ENCODE peak calls at places on chromosomes 7 and 10, in four cellular contexts. One of them, this sample, is unnamed.
A peak's percentile ranks its signal among the peaks of the same experiment; 100 is the strongest.

GRCh38 chr7:157255201-157255606 is 81.6 kb upstream of the DNAJB6 start:
- DNase-seq in H1: no peak
- DNase-seq in HepG2: no peak
- DNase-seq in GM12878: no peak
- DNase-seq in this sample: no peak

GRCh38 chr10:55740110-55740509 is 620.9 kb downstream of the ZWINT start:
- DNase-seq in H1: no peak
- DNase-seq in GM12878: no peak
- DNase-seq in HepG2: no peak
- DNase-seq in this sample: no peak

GRCh38 chr10:125082881-125083575 is 77.3 kb downstream of the CTBP2 start:
- DNase-seq in H1: no peak
- DNase-seq in GM12878: no peak
- DNase-seq in HepG2: no peak
- DNase-seq in this sample: no peak

GRCh38 chr10:58384999-58385783 is at the start of gene TFAM:
- DNase-seq in GM12878: peak; percentile 66
- DNase-seq in H1: peak; percentile 96
- DNase-seq in HepG2: peak; percentile 88
- DNase-seq in this sample: peak; percentile 94

GRCh38 chr7:116041615-116042014 is 11.1 kb upstream of the TFEC start:
- DNase-seq in GM12878: peak; percentile 52
- DNase-seq in HepG2: no peak
- DNase-seq in H1: no peak
- DNase-seq in this sample: no peak

GRCh38 chr7:95725170-95725569 is 47.2 kb upstream of the DYNC1I1 start:
- DNase-seq in HepG2: no peak
- DNase-seq in H1: no peak
- DNase-seq in GM12878: no peak
- DNase-seq in this sample: no peak

GRCh38 chr10:127851661-127852205 is 41.0 kb downstream of the CLRN3 start:
- DNase-seq in GM12878: no peak
- DNase-seq in H1: no peak
- DNase-seq in HepG2: no peak
- DNase-seq in this sample: no peak

GRCh38 chr7:26369519-26370385 is 78.1 kb downstream of the SNX10 start:
- DNase-seq in H1: no peak
- DNase-seq in HepG2: peak; percentile 36
- DNase-seq in GM12878: no peak
- DNase-seq in this sample: peak; percentile 65

GRCh38 chr7:50981743-50982142 is 199.0 kb upstream of the GRB10 start:
- DNase-seq in HepG2: no peak
- DNase-seq in H1: no peak
- DNase-seq in GM12878: no peak
- DNase-seq in this sample: no peak

GRCh38 chr7:100722480-100723212 is 2.4 kb downstream of the EPO start:
- DNase-seq in H1: no peak
- DNase-seq in HepG2: no peak
- DNase-seq in GM12878: no peak
- DNase-seq in this sample: peak; percentile 14

GRCh38 chr10:28768227-28768626 is 90.9 kb downstream of the BAMBI start:
- DNase-seq in H1: peak; percentile 31
- DNase-seq in HepG2: no peak
- DNase-seq in GM12878: no peak
- DNase-seq in this sample: no peak

GRCh38 chr7:34107306-34107705 is 202.0 kb downstream of the BMPER start:
- DNase-seq in GM12878: no peak
- DNase-seq in HepG2: no peak
- DNase-seq in H1: no peak
- DNase-seq in this sample: no peak

GRCh38 chr10:43623351-43623750 is 17.1 kb downstream of the ZNF485 start:
- DNase-seq in H1: no peak
- DNase-seq in HepG2: no peak
- DNase-seq in GM12878: no peak
- DNase-seq in this sample: peak; percentile 16

GRCh38 chr7:26265061-26265460 is 26.6 kb upstream of the SNX10 start:
- DNase-seq in GM12878: no peak
- DNase-seq in H1: no peak
- DNase-seq in HepG2: no peak
- DNase-seq in this sample: no peak

GRCh38 chr10:71920540-71921318 is 43.5 kb upstream of the CHST3 start:
- DNase-seq in HepG2: no peak
- DNase-seq in GM12878: no peak
- DNase-seq in H1: no peak
- DNase-seq in this sample: no peak

GRCh38 chr10:114023198-114023597 is 20.5 kb upstream of the ADRB1 start:
- DNase-seq in HepG2: no peak
- DNase-seq in GM12878: no peak
- DNase-seq in H1: no peak
- DNase-seq in this sample: no peak

GRCh38 chr7:128236924-128237586 is 4.0 kb upstream of the LEP start:
- DNase-seq in HepG2: peak; percentile 56
- DNase-seq in GM12878: peak; percentile 28
- DNase-seq in H1: no peak
- DNase-seq in this sample: no peak

GRCh38 chr7:122315507-122316466 is 11.2 kb upstream of the FEZF1 start:
- DNase-seq in GM12878: no peak
- DNase-seq in H1: peak; percentile 60
- DNase-seq in HepG2: no peak
- DNase-seq in this sample: no peak

GRCh38 chr7:103856929-103857328 is 132.5 kb downstream of the RELN start:
- DNase-seq in GM12878: no peak
- DNase-seq in H1: no peak
- DNase-seq in HepG2: no peak
- DNase-seq in this sample: peak; percentile 9

GRCh38 chr7:124351950-124352349 is 319.1 kb upstream of the TMEM229A start:
- DNase-seq in H1: no peak
- DNase-seq in HepG2: no peak
- DNase-seq in GM12878: no peak
- DNase-seq in this sample: peak; percentile 14

GRCh38 chr10:108069096-108069495 is 904.6 kb upstream of the SORCS1 start:
- DNase-seq in HepG2: no peak
- DNase-seq in GM12878: no peak
- DNase-seq in H1: no peak
- DNase-seq in this sample: no peak

GRCh38 chr7:73537051-73537450 is 15.0 kb upstream of the BAZ1B start:
- DNase-seq in HepG2: no peak
- DNase-seq in GM12878: no peak
- DNase-seq in H1: no peak
- DNase-seq in this sample: no peak

GRCh38 chr7:92064414-92065029 is 69.8 kb downstream of the CYP51A1 start:
- DNase-seq in H1: no peak
- DNase-seq in GM12878: no peak
- DNase-seq in HepG2: no peak
- DNase-seq in this sample: no peak

GRCh38 chr10:75430000-75430763 is 1.2 kb upstream of the LRMDA start:
- DNase-seq in HepG2: peak; percentile 97
- DNase-seq in GM12878: no peak
- DNase-seq in H1: no peak
- DNase-seq in this sample: no peak

GRCh38 chr10:75432176-75432575 is 752 bp downstream of the LRMDA start:
- DNase-seq in GM12878: no peak
- DNase-seq in HepG2: peak; percentile 43
- DNase-seq in H1: no peak
- DNase-seq in this sample: no peak

GRCh38 chr10:75432763-75433162 is 1.3 kb downstream of the LRMDA start:
- DNase-seq in H1: no peak
- DNase-seq in HepG2: peak; percentile 59
- DNase-seq in GM12878: no peak
- DNase-seq in this sample: no peak

GRCh38 chr10:75433216-75433615 is 1.8 kb downstream of the LRMDA start:
- DNase-seq in GM12878: no peak
- DNase-seq in HepG2: no peak
- DNase-seq in H1: no peak
- DNase-seq in this sample: no peak

GRCh38 chr10:75431180-75432111 is at the start of gene LRMDA:
- DNase-seq in HepG2: peak; percentile 83
- DNase-seq in GM12878: no peak
- DNase-seq in H1: peak; percentile 61
- DNase-seq in this sample: peak; percentile 78
- TF ChIP-seq JUND in HepG2: no peak
- TF ChIP-seq JUND in GM12878: no peak
- TF ChIP-seq JUND in H1: no peak
- TF ChIP-seq JUND in this sample: no peak

DNA sequence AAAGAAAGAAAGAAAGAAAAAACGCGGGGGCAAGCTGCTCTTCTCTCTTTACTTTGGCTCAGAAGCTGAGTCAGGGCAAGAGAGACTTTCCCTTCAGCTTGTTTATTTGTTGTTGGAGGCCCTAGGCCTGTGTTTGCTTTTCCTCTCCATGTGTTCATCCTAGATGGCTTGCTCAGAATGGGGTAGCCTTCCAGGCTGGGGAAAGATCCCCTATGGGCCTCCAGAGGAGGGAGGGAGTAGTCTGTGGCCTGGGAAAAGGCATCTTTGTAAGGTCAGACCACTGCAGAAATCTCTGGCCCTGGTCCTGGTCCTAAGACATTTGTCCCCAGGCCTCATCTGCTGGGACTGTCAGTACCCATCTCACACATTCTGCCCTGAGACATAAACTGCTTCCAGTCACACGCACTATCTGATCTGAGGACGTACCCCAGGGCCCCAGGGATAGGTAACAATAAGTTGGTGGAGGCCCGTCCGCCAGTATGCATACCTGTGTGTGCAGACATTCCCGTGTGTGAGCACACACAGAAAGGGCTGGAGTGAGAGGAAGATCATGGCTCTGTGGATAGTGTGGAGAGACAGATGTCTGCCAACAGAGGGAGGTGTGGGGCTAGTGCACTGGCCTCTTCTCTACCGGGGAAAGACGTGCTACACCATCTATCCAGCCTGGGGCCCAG is 4.9 kb upstream of the SCD start:
- DNase-seq in GM12878: no peak
- DNase-seq in HepG2: peak; percentile 87
- DNase-seq in H1: peak; percentile 58
- DNase-seq in this sample: peak; percentile 73
- TF ChIP-seq TCF12 in GM12878: no peak
- TF ChIP-seq TCF12 in HepG2: no peak
- TF ChIP-seq TCF12 in H1: no peak
- TF ChIP-seq TCF12 in this sample: no peak

GRCh38 chr7:20030915-20031362 is 186.2 kb downstream of the MACC1 start:
- DNase-seq in H1: no peak
- DNase-seq in HepG2: no peak
- DNase-seq in GM12878: peak; percentile 50
- DNase-seq in this sample: no peak

GRCh38 chr7:20030417-20030816 is 186.8 kb downstream of the MACC1 start:
- DNase-seq in HepG2: no peak
- DNase-seq in H1: no peak
- DNase-seq in GM12878: peak; percentile 45
- DNase-seq in this sample: no peak

GRCh38 chr7:20035279-20035875 is 181.8 kb downstream of the MACC1 start:
- DNase-seq in H1: no peak
- DNase-seq in HepG2: no peak
- DNase-seq in GM12878: no peak
- DNase-seq in this sample: no peak

GRCh38 chr7:20033621-20034200 is 183.5 kb downstream of the MACC1 start:
- DNase-seq in H1: no peak
- DNase-seq in HepG2: no peak
- DNase-seq in GM12878: no peak
- DNase-seq in this sample: no peak
- TF ChIP-seq JUND in H1: no peak
- TF ChIP-seq JUND in HepG2: no peak
- TF ChIP-seq JUND in GM12878: no peak
- TF ChIP-seq JUND in this sample: peak; percentile 58

GRCh38 chr10:79058899-79059771 is 9.6 kb upstream of the ZMIZ1 start:
- DNase-seq in HepG2: peak; percentile 96
- DNase-seq in GM12878: no peak
- DNase-seq in H1: no peak
- DNase-seq in this sample: peak; percentile 9
- TF ChIP-seq TCF12 in HepG2: no peak
- TF ChIP-seq TCF12 in GM12878: no peak
- TF ChIP-seq TCF12 in H1: no peak
- TF ChIP-seq TCF12 in this sample: no peak

GRCh38 chr7:16027396-16027795 is 340.9 kb upstream of the MEOX2 start:
- DNase-seq in HepG2: no peak
- DNase-seq in H1: no peak
- DNase-seq in GM12878: no peak
- DNase-seq in this sample: no peak
- TF ChIP-seq JUND in HepG2: no peak
- TF ChIP-seq JUND in H1: no peak
- TF ChIP-seq JUND in GM12878: no peak
- TF ChIP-seq JUND in this sample: no peak

GRCh38 chr10:11108356-11108755 is 90.7 kb downstream of the CELF2 start:
- DNase-seq in GM12878: no peak
- DNase-seq in H1: no peak
- DNase-seq in HepG2: no peak
- DNase-seq in this sample: peak; percentile 22
- TF ChIP-seq TCF12 in GM12878: no peak
- TF ChIP-seq TCF12 in H1: no peak
- TF ChIP-seq TCF12 in HepG2: no peak
- TF ChIP-seq TCF12 in this sample: no peak

DNA sequence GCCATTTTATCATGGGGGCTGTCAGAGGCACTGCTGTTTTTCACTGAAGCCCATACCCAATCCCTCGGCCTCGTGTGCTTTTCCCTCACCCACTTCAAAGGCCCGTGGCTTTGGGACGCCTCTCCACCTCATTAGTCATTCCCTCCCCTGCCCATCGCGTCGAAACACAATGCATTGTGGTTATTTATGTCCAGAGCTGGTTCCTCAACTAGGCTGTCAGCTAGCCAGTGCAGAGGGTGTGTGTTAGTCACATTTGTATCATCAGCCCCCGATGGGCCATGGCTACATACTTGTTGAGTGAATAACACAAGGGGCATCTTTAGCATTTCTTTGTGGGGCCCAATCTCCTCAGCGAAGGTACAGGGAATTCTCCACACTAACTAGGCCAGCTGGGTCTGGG is 3.8 kb upstream of the CRCP start:
- DNase-seq in GM12878: no peak
- DNase-seq in HepG2: peak; percentile 48
- DNase-seq in H1: no peak
- DNase-seq in this sample: no peak
- TF ChIP-seq JUND in GM12878: no peak
- TF ChIP-seq JUND in HepG2: no peak
- TF ChIP-seq JUND in H1: no peak
- TF ChIP-seq JUND in this sample: peak; percentile 88